ENCODE peak calls at places on chromosomes 4 and X, in four cellular contexts. One of them, this sample, is unnamed.

GRCh38 chrX:24357101-24357500 is 3.3 kb upstream of the SUPT20HL1 start:
- DNase-seq in K562: no peak
- DNase-seq in fibroblast of lung: no peak
- DNase-seq in brain microvascular endothelial cell: peak
- DNase-seq in this sample: peak

GRCh38 chr4:11495291-11495690 is 66.6 kb upstream of the HS3ST1 start:
- DNase-seq in K562: no peak
- DNase-seq in fibroblast of lung: peak
- DNase-seq in brain microvascular endothelial cell: no peak
- DNase-seq in this sample: no peak

GRCh38 chr4:123667496-123667895 is 270.9 kb downstream of the SPRY1 start:
- DNase-seq in K562: no peak
- DNase-seq in fibroblast of lung: peak
- DNase-seq in brain microvascular endothelial cell: peak
- DNase-seq in this sample: peak

GRCh38 chr4:54322817-54323417 is 93.8 kb downstream of the PDGFRA start:
- DNase-seq in K562: peak
- DNase-seq in fibroblast of lung: peak
- DNase-seq in brain microvascular endothelial cell: peak
- DNase-seq in this sample: peak

GRCh38 chrX:68504237-68504636 is 5.4 kb downstream of the YIPF6 start:
- DNase-seq in K562: no peak
- DNase-seq in fibroblast of lung: peak
- DNase-seq in brain microvascular endothelial cell: peak
- DNase-seq in this sample: peak

GRCh38 chr4:92299152-92299551 is 4.6 kb upstream of the GRID2 start:
- DNase-seq in K562: no peak
- DNase-seq in fibroblast of lung: peak
- DNase-seq in brain microvascular endothelial cell: no peak
- DNase-seq in this sample: no peak

GRCh38 chr4:74133786-74134499 is 24.0 kb upstream of the MTHFD2L start:
- DNase-seq in K562: peak
- DNase-seq in fibroblast of lung: peak
- DNase-seq in brain microvascular endothelial cell: peak
- DNase-seq in this sample: peak

GRCh38 chr4:96389752-96390151 is 549.9 kb downstream of the PDHA2 start:
- DNase-seq in K562: no peak
- DNase-seq in fibroblast of lung: no peak
- DNase-seq in brain microvascular endothelial cell: no peak
- DNase-seq in this sample: no peak

GRCh38 chrX:30888526-30889146 is 418 bp downstream of the TAB3 start:
- DNase-seq in K562: peak
- DNase-seq in fibroblast of lung: peak
- DNase-seq in brain microvascular endothelial cell: no peak
- DNase-seq in this sample: peak

GRCh38 chr4:104490096-104490769 is 4.5 kb downstream of the CXXC4 start:
- DNase-seq in K562: no peak
- DNase-seq in fibroblast of lung: peak
- DNase-seq in brain microvascular endothelial cell: no peak
- DNase-seq in this sample: no peak

GRCh38 chrX:23332101-23332887 is 2.4 kb upstream of the PTCHD1 start:
- DNase-seq in K562: no peak
- DNase-seq in fibroblast of lung: peak
- DNase-seq in brain microvascular endothelial cell: no peak
- DNase-seq in this sample: no peak

GRCh38 chr4:176320976-176321361 is 1.2 kb downstream of the SPCS3 start:
- DNase-seq in K562: peak
- DNase-seq in fibroblast of lung: no peak
- DNase-seq in brain microvascular endothelial cell: no peak
- DNase-seq in this sample: no peak

GRCh38 chr4:53068755-53069154 is 206.6 kb downstream of the RASL11B start:
- DNase-seq in K562: no peak
- DNase-seq in fibroblast of lung: no peak
- DNase-seq in brain microvascular endothelial cell: no peak
- DNase-seq in this sample: peak

GRCh38 chrX:34918856-34919255 is 23.7 kb upstream of the FAM47B start:
- DNase-seq in K562: no peak
- DNase-seq in fibroblast of lung: peak
- DNase-seq in brain microvascular endothelial cell: peak
- DNase-seq in this sample: peak

GRCh38 chrX:112734250-112734649 is 54.5 kb upstream of the LHFPL1 start:
- DNase-seq in K562: no peak
- DNase-seq in fibroblast of lung: no peak
- DNase-seq in brain microvascular endothelial cell: no peak
- DNase-seq in this sample: no peak

GRCh38 chr4:104989363-104989762 is 157.3 kb upstream of the TET2 start:
- DNase-seq in K562: no peak
- DNase-seq in fibroblast of lung: peak
- DNase-seq in brain microvascular endothelial cell: no peak
- DNase-seq in this sample: no peak

GRCh38 chr4:151798678-151799416 is 38.0 kb upstream of the GATB start:
- DNase-seq in K562: no peak
- DNase-seq in fibroblast of lung: no peak
- DNase-seq in brain microvascular endothelial cell: no peak
- DNase-seq in this sample: no peak

GRCh38 chrX:130091976-130092522 is 18.2 kb downstream of the ELF4 start:
- DNase-seq in K562: peak
- DNase-seq in fibroblast of lung: no peak
- DNase-seq in brain microvascular endothelial cell: no peak
- DNase-seq in this sample: no peak

GRCh38 chr4:22801391-22801790 is 108.7 kb downstream of the GBA3 start:
- DNase-seq in K562: no peak
- DNase-seq in fibroblast of lung: no peak
- DNase-seq in brain microvascular endothelial cell: no peak
- DNase-seq in this sample: no peak

GRCh38 chrX:3141031-3141430 is 99.8 kb downstream of the ARSF start:
- DNase-seq in K562: no peak
- DNase-seq in fibroblast of lung: peak
- DNase-seq in brain microvascular endothelial cell: no peak
- DNase-seq in this sample: no peak

GRCh38 chr4:661856-662761 is 12.0 kb downstream of the ATP5ME start:
- DNase-seq in K562: no peak
- DNase-seq in fibroblast of lung: no peak
- DNase-seq in brain microvascular endothelial cell: no peak
- DNase-seq in this sample: no peak

GRCh38 chr4:111274486-111274885 is 651.6 kb upstream of the PITX2 start:
- DNase-seq in K562: no peak
- DNase-seq in fibroblast of lung: no peak
- DNase-seq in brain microvascular endothelial cell: no peak
- DNase-seq in this sample: no peak

GRCh38 chr4:26941951-26942350 is 81.3 kb downstream of the STIM2 start:
- DNase-seq in K562: peak
- DNase-seq in fibroblast of lung: no peak
- DNase-seq in brain microvascular endothelial cell: no peak
- DNase-seq in this sample: no peak

GRCh38 chr4:133808151-133808550 is 393.4 kb downstream of the PABPC4L start:
- DNase-seq in K562: no peak
- DNase-seq in fibroblast of lung: peak
- DNase-seq in brain microvascular endothelial cell: no peak
- DNase-seq in this sample: no peak

GRCh38 chrX:23478561-23478960 is 143.9 kb downstream of the PTCHD1 start:
- DNase-seq in K562: no peak
- DNase-seq in fibroblast of lung: no peak
- DNase-seq in brain microvascular endothelial cell: no peak
- DNase-seq in this sample: no peak

GRCh38 chrX:2390754-2391153 is 110.0 kb downstream of the DHRSX start:
- DNase-seq in K562: no peak
- DNase-seq in fibroblast of lung: no peak
- DNase-seq in brain microvascular endothelial cell: no peak
- DNase-seq in this sample: no peak

GRCh38 chr4:1996866-1997611 is 11.7 kb downstream of the NELFA start:
- DNase-seq in K562: no peak
- DNase-seq in fibroblast of lung: no peak
- DNase-seq in brain microvascular endothelial cell: no peak
- DNase-seq in this sample: no peak

GRCh38 chrX:141760761-141761160 is 62.2 kb upstream of the SPANXD start:
- DNase-seq in K562: no peak
- DNase-seq in fibroblast of lung: no peak
- DNase-seq in brain microvascular endothelial cell: no peak
- DNase-seq in this sample: peak

GRCh38 chrX:14095702-14096101 is 66.0 kb upstream of the GEMIN8 start:
- DNase-seq in K562: peak
- DNase-seq in fibroblast of lung: peak
- DNase-seq in brain microvascular endothelial cell: peak
- DNase-seq in this sample: peak

GRCh38 chrX:130304587-130305368 is 34.9 kb upstream of the SLC25A14 start:
- DNase-seq in K562: no peak
- DNase-seq in fibroblast of lung: no peak
- DNase-seq in brain microvascular endothelial cell: no peak
- DNase-seq in this sample: no peak

GRCh38 chr4:81647388-81647787 is 175.7 kb upstream of the RASGEF1B start:
- DNase-seq in K562: no peak
- DNase-seq in fibroblast of lung: no peak
- DNase-seq in brain microvascular endothelial cell: no peak
- DNase-seq in this sample: no peak

GRCh38 chr4:16530688-16531635 is 304.7 kb upstream of the TAPT1 start:
- DNase-seq in K562: no peak
- DNase-seq in fibroblast of lung: peak
- DNase-seq in brain microvascular endothelial cell: peak
- DNase-seq in this sample: peak

GRCh38 chrX:71550578-71550977 is 17.7 kb downstream of the OGT start:
- DNase-seq in K562: no peak
- DNase-seq in fibroblast of lung: no peak
- DNase-seq in brain microvascular endothelial cell: no peak
- DNase-seq in this sample: no peak

GRCh38 chr4:145938618-145939177 is at the start of gene ZNF827:
- DNase-seq in K562: no peak
- DNase-seq in fibroblast of lung: peak
- DNase-seq in brain microvascular endothelial cell: peak
- DNase-seq in this sample: peak
- TF ChIP-seq CTCF in K562: no peak
- TF ChIP-seq CTCF in fibroblast of lung: no peak
- TF ChIP-seq CTCF in brain microvascular endothelial cell: no peak
- TF ChIP-seq CTCF in this sample: no peak

DNA sequence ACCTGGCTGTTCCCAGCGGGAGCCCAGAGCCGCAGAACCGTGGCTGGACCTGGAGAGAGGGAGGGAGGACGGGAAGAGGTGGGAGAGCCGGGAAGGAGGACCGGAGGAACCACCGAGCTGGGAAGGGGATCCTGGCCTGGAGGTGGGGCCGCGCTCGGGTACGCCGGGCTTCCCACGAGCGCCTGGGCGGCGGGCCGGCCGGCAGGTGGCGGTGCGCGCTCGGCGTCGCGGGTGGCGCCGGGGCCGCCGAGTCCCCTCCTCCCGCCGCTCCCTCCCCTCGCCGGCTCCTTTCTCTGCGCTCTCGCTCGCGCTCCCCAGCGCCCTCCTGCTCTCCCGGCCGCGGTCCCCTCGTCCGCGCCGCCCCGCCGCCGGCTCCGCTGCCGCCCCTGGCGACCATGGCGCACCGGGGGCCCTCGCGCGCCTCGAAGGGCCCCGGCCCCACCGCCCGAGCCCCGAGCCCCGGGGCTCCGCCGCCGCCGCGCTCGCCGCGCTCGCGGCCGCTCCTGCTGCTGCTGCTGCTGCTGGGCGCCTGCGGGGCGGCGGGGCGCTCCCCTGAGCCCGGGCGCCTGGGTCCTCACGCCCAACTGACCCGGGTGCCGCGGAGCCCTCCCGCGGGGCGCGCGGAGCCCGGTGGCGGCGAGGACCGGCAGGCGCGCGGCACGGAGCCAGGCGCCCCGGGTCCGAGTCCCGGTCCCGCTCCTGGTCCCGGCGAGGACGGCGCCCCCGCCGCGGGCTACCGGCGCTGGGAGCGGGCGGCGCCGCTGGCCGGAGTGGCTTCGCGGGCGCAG is at the start of gene SORCS2:
- DNase-seq in K562: peak
- DNase-seq in fibroblast of lung: peak
- DNase-seq in brain microvascular endothelial cell: peak
- DNase-seq in this sample: no peak
- TF ChIP-seq CTCF in K562: peak
- TF ChIP-seq CTCF in fibroblast of lung: peak
- TF ChIP-seq CTCF in brain microvascular endothelial cell: peak
- TF ChIP-seq CTCF in this sample: peak

GRCh38 chrX:83934220-83934619 is 73.3 kb downstream of the CYLC1 start:
- DNase-seq in K562: no peak
- DNase-seq in fibroblast of lung: no peak
- DNase-seq in brain microvascular endothelial cell: no peak
- DNase-seq in this sample: no peak
- TF ChIP-seq CTCF in K562: no peak
- TF ChIP-seq CTCF in fibroblast of lung: no peak
- TF ChIP-seq CTCF in brain microvascular endothelial cell: no peak
- TF ChIP-seq CTCF in this sample: no peak

DNA sequence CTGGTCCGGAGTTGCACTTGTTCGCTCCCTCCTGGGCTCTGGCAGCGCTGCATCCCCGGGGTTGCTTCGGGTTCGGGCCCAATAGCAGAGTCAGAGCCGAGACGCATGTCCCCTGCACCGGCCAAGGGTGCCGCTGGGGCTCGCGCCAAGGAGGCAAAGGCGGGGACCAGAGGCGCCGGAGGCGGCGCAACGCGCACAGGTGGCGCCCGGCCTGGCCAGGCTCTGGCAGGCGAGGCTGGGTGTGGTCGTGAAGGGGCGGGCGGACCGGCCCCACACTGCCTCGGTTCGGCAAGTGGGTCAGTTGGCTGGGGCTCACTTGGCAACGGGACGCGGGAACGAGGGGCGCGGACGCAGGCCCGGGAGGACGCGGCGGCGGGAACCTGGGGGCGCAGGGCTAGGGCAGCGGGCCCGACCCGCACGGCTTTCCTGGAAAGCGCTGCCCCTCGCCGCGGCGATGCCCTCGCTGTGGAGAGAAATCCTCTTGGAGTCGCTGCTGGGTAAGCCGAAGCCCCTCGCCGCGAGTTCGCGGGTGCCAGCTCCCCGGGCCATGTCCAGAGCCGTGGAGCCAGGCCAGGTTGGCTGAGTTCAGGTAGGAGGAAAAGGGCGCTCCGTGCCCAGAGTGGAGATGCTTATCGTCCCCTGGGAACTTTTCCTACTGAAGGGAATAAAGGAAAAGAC is at the start of gene CWH43:
- DNase-seq in K562: no peak
- DNase-seq in fibroblast of lung: no peak
- DNase-seq in brain microvascular endothelial cell: no peak
- DNase-seq in this sample: no peak
- TF ChIP-seq CTCF in K562: no peak
- TF ChIP-seq CTCF in fibroblast of lung: no peak
- TF ChIP-seq CTCF in brain microvascular endothelial cell: no peak
- TF ChIP-seq CTCF in this sample: no peak

This sample was measured in HFFc6.